ENCODE peak calls at places on chromosomes 13 and 19, in five cellular contexts. One of them, this sample, is unnamed.

GRCh38 chr13:77298403-77298802 is 28.5 kb downstream of the MYCBP2 start:
- DNase-seq in IMR-90: no peak
- DNase-seq in ascending aorta: no peak
- DNase-seq in colonic mucosa: no peak
- DNase-seq in tibial nerve: no peak
- DNase-seq in this sample: no peak

GRCh38 chr19:49976496-49976895 is 15.5 kb upstream of the SIGLEC11 start:
- DNase-seq in IMR-90: peak; percentile 19
- DNase-seq in tibial nerve: no peak
- DNase-seq in colonic mucosa: no peak
- DNase-seq in ascending aorta: no peak
- DNase-seq in this sample: peak; percentile 27

GRCh38 chr19:29667390-29667783 is 2.1 kb downstream of the PLEKHF1 start:
- DNase-seq in tibial nerve: no peak
- DNase-seq in ascending aorta: no peak
- DNase-seq in IMR-90: no peak
- DNase-seq in colonic mucosa: no peak
- DNase-seq in this sample: no peak

GRCh38 chr13:46683879-46684278 is 113.1 kb downstream of the ESD start:
- DNase-seq in colonic mucosa: no peak
- DNase-seq in IMR-90: peak; percentile 46
- DNase-seq in tibial nerve: no peak
- DNase-seq in ascending aorta: no peak
- DNase-seq in this sample: no peak

GRCh38 chr19:34265221-34265650 is 10.9 kb downstream of the GARRE1 start:
- DNase-seq in ascending aorta: no peak
- DNase-seq in colonic mucosa: no peak
- DNase-seq in IMR-90: no peak
- DNase-seq in tibial nerve: no peak
- DNase-seq in this sample: no peak

GRCh38 chr19:33715462-33715861 is 81.2 kb upstream of the KCTD15 start:
- DNase-seq in tibial nerve: no peak
- DNase-seq in ascending aorta: no peak
- DNase-seq in IMR-90: no peak
- DNase-seq in colonic mucosa: no peak
- DNase-seq in this sample: no peak

GRCh38 chr19:49425922-49426592 is 869 bp downstream of the GFY start:
- DNase-seq in tibial nerve: no peak
- DNase-seq in IMR-90: no peak
- DNase-seq in ascending aorta: no peak
- DNase-seq in colonic mucosa: no peak
- DNase-seq in this sample: no peak

GRCh38 chr13:40440990-40441820 is 225.2 kb downstream of the FOXO1 start:
- DNase-seq in IMR-90: no peak
- DNase-seq in colonic mucosa: peak; percentile 55
- DNase-seq in ascending aorta: peak; percentile 87
- DNase-seq in tibial nerve: peak; percentile 86
- DNase-seq in this sample: peak; percentile 30

GRCh38 chr13:30339721-30340366 is 32.5 kb upstream of the KATNAL1 start:
- DNase-seq in colonic mucosa: no peak
- DNase-seq in tibial nerve: no peak
- DNase-seq in ascending aorta: no peak
- DNase-seq in IMR-90: no peak
- DNase-seq in this sample: no peak

GRCh38 chr13:41054212-41054877 is 7.0 kb upstream of the WBP4 start:
- DNase-seq in IMR-90: peak; percentile 64
- DNase-seq in ascending aorta: no peak
- DNase-seq in colonic mucosa: peak; percentile 75
- DNase-seq in tibial nerve: peak; percentile 69
- DNase-seq in this sample: peak; percentile 78

GRCh38 chr13:32284927-32285632 is 30.1 kb downstream of the ZAR1L start:
- DNase-seq in tibial nerve: peak; percentile 43
- DNase-seq in IMR-90: peak; percentile 82
- DNase-seq in colonic mucosa: no peak
- DNase-seq in ascending aorta: peak; percentile 75
- DNase-seq in this sample: peak; percentile 83

GRCh38 chr13:80070024-80070703 is 270.8 kb downstream of the SPRY2 start:
- DNase-seq in IMR-90: no peak
- DNase-seq in ascending aorta: no peak
- DNase-seq in tibial nerve: no peak
- DNase-seq in colonic mucosa: peak; percentile 40
- DNase-seq in this sample: no peak

GRCh38 chr13:110538632-110539031 is 22.9 kb downstream of the RAB20 start:
- DNase-seq in colonic mucosa: no peak
- DNase-seq in ascending aorta: no peak
- DNase-seq in IMR-90: no peak
- DNase-seq in tibial nerve: peak; percentile 43
- DNase-seq in this sample: no peak
- H3K4me3 ChIP-seq in colonic mucosa: no peak overlapping the region
- H3K4me3 ChIP-seq in ascending aorta: no peak overlapping the region
- H3K4me3 ChIP-seq in IMR-90: no peak overlapping the region
- H3K4me3 ChIP-seq in tibial nerve: no peak overlapping the region
- H3K4me3 ChIP-seq in this sample: no peak overlapping the region

DNA sequence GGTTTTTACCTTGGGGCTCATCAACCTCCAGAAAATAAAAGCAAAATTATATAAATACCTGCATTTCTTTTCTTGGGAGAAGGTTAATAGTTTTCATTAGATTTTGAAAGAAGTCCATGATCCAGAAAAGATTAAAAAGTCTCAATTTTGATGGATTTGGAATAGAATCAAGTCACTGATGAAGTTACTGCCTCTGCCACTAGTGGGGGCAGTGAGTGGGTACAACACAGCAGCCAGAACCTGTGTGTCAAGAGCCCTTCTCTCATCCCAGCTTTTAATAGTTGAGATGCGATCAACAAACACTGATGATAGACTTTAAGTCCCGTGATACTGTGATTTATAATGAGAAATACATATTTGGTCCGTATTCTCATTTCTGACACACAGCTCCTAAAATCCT is 686.7 kb downstream of the DIAPH3 start:
- DNase-seq in ascending aorta: no peak
- DNase-seq in IMR-90: no peak
- DNase-seq in colonic mucosa: no peak
- DNase-seq in tibial nerve: no peak
- DNase-seq in this sample: peak; percentile 35
- TF ChIP-seq CTCF in ascending aorta: no peak
- TF ChIP-seq CTCF in IMR-90: peak; percentile 26
- TF ChIP-seq CTCF in colonic mucosa: no peak
- TF ChIP-seq CTCF in tibial nerve: no peak
- TF ChIP-seq CTCF in this sample: peak; percentile 63

DNA sequence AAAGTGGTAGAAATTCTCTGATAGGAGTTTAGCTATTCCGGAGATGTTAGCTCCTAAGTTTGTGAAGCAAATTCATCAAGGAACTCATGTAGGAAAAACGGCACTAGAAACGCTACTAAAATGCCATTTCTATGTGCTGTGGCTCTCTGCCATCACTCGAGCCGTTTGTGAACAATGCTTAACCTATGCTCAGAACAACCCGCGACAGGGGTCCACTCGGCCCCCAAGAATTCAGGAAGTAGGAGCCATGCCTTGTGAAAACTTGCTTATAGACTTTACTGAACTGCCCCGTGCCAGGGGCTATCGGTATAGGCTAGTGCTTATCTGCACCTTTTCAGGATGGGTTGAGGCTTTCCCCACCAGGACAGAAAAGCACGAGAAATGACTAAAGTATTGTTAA is 14.2 kb upstream of the SLC15A1 start:
- DNase-seq in ascending aorta: no peak
- DNase-seq in tibial nerve: no peak
- DNase-seq in colonic mucosa: no peak
- DNase-seq in IMR-90: peak; percentile 5
- DNase-seq in this sample: no peak
- H3K4me3 ChIP-seq in ascending aorta: no peak overlapping the region
- H3K4me3 ChIP-seq in tibial nerve: no peak overlapping the region
- H3K4me3 ChIP-seq in colonic mucosa: no peak overlapping the region
- H3K4me3 ChIP-seq in IMR-90: no peak overlapping the region
- H3K4me3 ChIP-seq in this sample: no peak overlapping the region

GRCh38 chr13:50580684-50581305 is 262.7 kb downstream of the DLEU7 start:
- DNase-seq in ascending aorta: no peak
- DNase-seq in colonic mucosa: no peak
- DNase-seq in IMR-90: peak; percentile 80
- DNase-seq in tibial nerve: no peak
- DNase-seq in this sample: peak; percentile 85
- TF ChIP-seq CTCF in ascending aorta: no peak
- TF ChIP-seq CTCF in colonic mucosa: no peak
- TF ChIP-seq CTCF in IMR-90: peak; percentile 31
- TF ChIP-seq CTCF in tibial nerve: no peak
- TF ChIP-seq CTCF in this sample: peak; percentile 43

GRCh38 chr19:16624236-16624635 is 3.8 kb downstream of the MED26 start:
- DNase-seq in colonic mucosa: no peak
- DNase-seq in IMR-90: no peak
- DNase-seq in ascending aorta: no peak
- DNase-seq in tibial nerve: no peak
- DNase-seq in this sample: no peak
- H3K4me3 ChIP-seq in colonic mucosa: no peak overlapping the region
- H3K4me3 ChIP-seq in IMR-90: no peak overlapping the region
- H3K4me3 ChIP-seq in ascending aorta: no peak overlapping the region
- H3K4me3 ChIP-seq in tibial nerve: no peak overlapping the region
- H3K4me3 ChIP-seq in this sample: no peak overlapping the region

GRCh38 chr19:53912653-53913052 is 3.6 kb downstream of the CACNG7 start:
- DNase-seq in colonic mucosa: no peak
- DNase-seq in tibial nerve: no peak
- DNase-seq in ascending aorta: no peak
- DNase-seq in IMR-90: no peak
- DNase-seq in this sample: no peak
- TF ChIP-seq CTCF in colonic mucosa: peak; percentile 13
- TF ChIP-seq CTCF in tibial nerve: no peak
- TF ChIP-seq CTCF in ascending aorta: no peak
- TF ChIP-seq CTCF in IMR-90: no peak
- TF ChIP-seq CTCF in this sample: peak; percentile 37

DNA sequence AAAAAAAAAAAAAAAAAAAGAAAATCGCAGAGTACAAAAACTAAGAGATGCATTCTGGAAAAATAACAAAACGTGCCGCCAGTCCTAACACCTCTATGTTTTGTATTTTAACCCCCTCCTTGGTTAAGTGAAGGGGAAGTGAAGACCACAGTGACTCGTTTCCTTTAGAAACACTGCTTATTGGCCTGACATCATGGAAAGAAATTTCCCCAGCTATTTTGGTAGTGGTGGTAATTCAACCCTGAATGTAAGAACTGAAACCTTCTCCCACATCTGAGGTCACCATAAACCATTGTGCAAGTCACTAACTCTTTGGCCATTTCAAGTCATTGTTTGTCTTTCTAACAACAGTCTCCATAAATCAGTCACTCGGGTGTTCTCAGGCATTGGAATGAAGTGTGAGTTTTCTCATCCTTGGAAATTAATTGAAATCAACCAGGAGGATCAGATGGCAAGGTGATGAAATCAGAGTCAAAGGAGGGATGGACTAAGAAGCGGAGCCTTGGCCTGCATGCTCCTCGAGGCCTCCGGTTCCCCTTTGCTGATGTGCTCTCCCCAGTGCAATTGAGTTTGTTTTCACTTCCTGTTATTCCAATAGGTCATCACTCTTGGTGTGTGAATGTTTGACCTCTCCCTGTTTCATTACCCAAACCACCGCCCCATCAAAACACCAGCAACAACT is 443.9 kb downstream of the FGF9 start:
- DNase-seq in IMR-90: peak; percentile 78
- DNase-seq in colonic mucosa: no peak
- DNase-seq in ascending aorta: no peak
- DNase-seq in tibial nerve: peak; percentile 43
- DNase-seq in this sample: no peak
- H3K4me3 ChIP-seq in IMR-90: no peak overlapping the region
- H3K4me3 ChIP-seq in colonic mucosa: no peak overlapping the region
- H3K4me3 ChIP-seq in ascending aorta: no peak overlapping the region
- H3K4me3 ChIP-seq in tibial nerve: no peak overlapping the region
- H3K4me3 ChIP-seq in this sample: no peak overlapping the region

This sample was measured in choroid plexus epithelial cell.